ENCODE peak calls at places on chromosomes 1 and 21, in four cellular contexts. V is hypothalamus, I is fibroblast of lung, Z is neural progenitor cell. M is an unnamed sample.

GRCh38 chr1:219798283-219799030 is 129.9 kb downstream of the SLC30A10 start:
- DNase-seq in V (no peak), I (peak; percentile 74), Z (no peak), M (no peak)

GRCh38 chr21:27429612-27430361 is 462.9 kb upstream of the ADAMTS5 start:
- DNase-seq in V (no peak), I (peak; percentile 96), Z (no peak), M (no peak)

GRCh38 chr1:53087332-53088285 is 25.6 kb downstream of the PODN start:
- DNase-seq in V (no peak), I (no peak), Z (peak; percentile 77), M (no peak)

GRCh38 chr21:28554660-28555475 is 437.8 kb downstream of the LTN1 start:
- DNase-seq in V (no peak), I (no peak), Z (peak; percentile 3), M (no peak)

GRCh38 chr1:52850951-52851350 is 8.4 kb downstream of the ZYG11A start:
- DNase-seq in V (no peak), I (no peak), Z (no peak), M (no peak)

GRCh38 chr21:43027846-43028731 is 47.5 kb downstream of the CBS start:
- DNase-seq in V (no peak), I (no peak), Z (no peak), M (no peak)

GRCh38 chr1:201408176-201408814 is 9.2 kb upstream of the LAD1 start:
- DNase-seq in V (peak; percentile 48), I (peak; percentile 69), Z (peak; percentile 85), M (no peak)

GRCh38 chr1:81478217-81478616 is 322.5 kb upstream of the ADGRL2 start:
- DNase-seq in V (no peak), I (peak; percentile 53), Z (no peak), M (peak; percentile 31)

GRCh38 chr1:27713139-27713725 is 12.5 kb upstream of the FAM76A start:
- DNase-seq in V (no peak), I (no peak), Z (no peak), M (no peak)

GRCh38 chr1:36852586-36852985 is 181.7 kb downstream of the GRIK3 start:
- DNase-seq in V (no peak), I (no peak), Z (no peak), M (no peak)

GRCh38 chr1:204366759-204367158 is 7.0 kb upstream of the PLEKHA6 start:
- DNase-seq in V (no peak), I (no peak), Z (peak; percentile 54), M (no peak)

GRCh38 chr1:9500756-9501754 is 38.2 kb upstream of the SLC25A33 start:
- DNase-seq in V (no peak), I (no peak), Z (no peak), M (no peak)

GRCh38 chr1:239212841-239213240 is 173.5 kb upstream of the CHRM3 start:
- DNase-seq in V (no peak), I (no peak), Z (no peak), M (no peak)

GRCh38 chr1:206600527-206600926 is 11.7 kb downstream of the EIF2D start:
- DNase-seq in V (no peak), I (no peak), Z (no peak), M (no peak)

GRCh38 chr1:209589863-209590262 is 6.3 kb downstream of the CAMK1G start:
- DNase-seq in V (no peak), I (no peak), Z (no peak), M (no peak)

GRCh38 chr1:37484325-37485051 is 10.1 kb downstream of the ZC3H12A start:
- DNase-seq in V (no peak), I (no peak), Z (no peak), M (no peak)

GRCh38 chr1:67850611-67851075 is 17.4 kb upstream of the GNG12 start:
- DNase-seq in V (peak; percentile 23), I (peak; percentile 92), Z (no peak), M (no peak)

GRCh38 chr1:84936116-84936810 is 43.3 kb upstream of the LPAR3 start:
- DNase-seq in V (peak; percentile 3), I (peak; percentile 80), Z (peak; percentile 80), M (peak; percentile 30)

GRCh38 chr1:160773088-160773487 is 22.9 kb upstream of the LY9 start:
- DNase-seq in V (no peak), I (no peak), Z (no peak), M (no peak)

GRCh38 chr1:162680419-162681126 is 48.3 kb downstream of the DDR2 start:
- DNase-seq in V (no peak), I (no peak), Z (no peak), M (no peak)

GRCh38 chr1:39722495-39722894 is 16.2 kb upstream of the PPIE start:
- DNase-seq in V (no peak), I (no peak), Z (no peak), M (no peak)

GRCh38 chr1:47507921-47508894 is 70.4 kb downstream of the FOXD2 start:
- DNase-seq in V (no peak), I (no peak), Z (peak; percentile 69), M (no peak)

GRCh38 chr21:14589855-14590563 is 43.9 kb upstream of the SAMSN1 start:
- DNase-seq in V (no peak), I (no peak), Z (no peak), M (no peak)

GRCh38 chr1:63698001-63698838 is 75.6 kb upstream of the ROR1 start:
- DNase-seq in V (peak; percentile 5), I (peak; percentile 75), Z (no peak), M (no peak)

GRCh38 chr1:246597340-246597739 is 31.1 kb downstream of the CNST start:
- DNase-seq in V (no peak), I (peak; percentile 94), Z (no peak), M (no peak)

GRCh38 chr1:173234899-173235298 is 27.8 kb upstream of the TNFSF4 start:
- DNase-seq in V (no peak), I (no peak), Z (no peak), M (no peak)

GRCh38 chr1:11156441-11156840 is 32.7 kb upstream of the ANGPTL7 start:
- DNase-seq in V (no peak), I (no peak), Z (no peak), M (no peak)

GRCh38 chr21:26709090-26709489 is 136.0 kb upstream of the CYYR1 start:
- DNase-seq in V (no peak), I (no peak), Z (no peak), M (no peak)